ENCODE peak calls at places on chromosomes 1 and 21, in nine cellular contexts. F, D, K, L, P, C, W, E and H are unnamed samples.
A peak's percentile ranks its signal among the peaks of the same experiment; 100 is the strongest.

GRCh38 chr21:43712268-43712942 is 6.5 kb upstream of the PDXK start:
- DNase-seq in F (no peak), W (no peak), E (no peak), P (no peak), L (peak; percentile 84), C (no peak), K (peak; percentile 32), D (no peak), H (no peak)

GRCh38 chr1:173175514-173176146 is 31.5 kb downstream of the TNFSF4 start:
- DNase-seq in C (no peak), E (no peak), P (no peak), L (no peak), F (no peak), D (peak; percentile 25), W (peak; percentile 17), K (peak; percentile 70), H (no peak)

GRCh38 chr1:14803002-14803789 is 204.7 kb downstream of the KAZN start:
- DNase-seq in D (no peak), C (no peak), L (no peak), P (no peak), W (no peak), F (no peak), K (no peak), E (no peak), H (no peak)

GRCh38 chr1:2231667-2232254 is 3.6 kb downstream of the SKI start:
- DNase-seq in L (peak; percentile 76), K (peak; percentile 81), W (peak; percentile 84), D (peak; percentile 90), P (peak; percentile 96), E (peak; percentile 85), C (peak; percentile 75), F (peak; percentile 91), H (peak; percentile 71)

GRCh38 chr1:12561121-12561520 is 56.9 kb downstream of the DHRS3 start:
- DNase-seq in E (no peak), W (no peak), C (no peak), D (no peak), L (no peak), F (no peak), K (no peak), P (no peak), H (no peak)

GRCh38 chr1:247452447-247453039 is 5.4 kb downstream of the OR2B11 start:
- DNase-seq in W (no peak), E (no peak), L (no peak), C (peak; percentile 13), P (no peak), F (no peak), D (no peak), K (no peak), H (no peak)

GRCh38 chr1:904271-904950 is 19.3 kb upstream of the SAMD11 start:
- DNase-seq in L (peak; percentile 87), W (peak; percentile 85), E (peak; percentile 86), K (peak; percentile 69), F (peak; percentile 82), P (peak; percentile 55), D (peak; percentile 92), C (peak; percentile 87), H (peak; percentile 84)

GRCh38 chr21:38982096-38982495 is 176.4 kb downstream of the ETS2 start:
- DNase-seq in E (no peak), W (no peak), L (no peak), C (peak; percentile 82), P (no peak), D (peak; percentile 56), K (no peak), F (no peak), H (no peak)

GRCh38 chr1:23202263-23202749 is 15.0 kb downstream of the HTR1D start:
- DNase-seq in C (no peak), E (no peak), K (peak; percentile 73), L (no peak), F (no peak), W (no peak), D (peak; percentile 48), P (no peak), H (no peak)

DNA sequence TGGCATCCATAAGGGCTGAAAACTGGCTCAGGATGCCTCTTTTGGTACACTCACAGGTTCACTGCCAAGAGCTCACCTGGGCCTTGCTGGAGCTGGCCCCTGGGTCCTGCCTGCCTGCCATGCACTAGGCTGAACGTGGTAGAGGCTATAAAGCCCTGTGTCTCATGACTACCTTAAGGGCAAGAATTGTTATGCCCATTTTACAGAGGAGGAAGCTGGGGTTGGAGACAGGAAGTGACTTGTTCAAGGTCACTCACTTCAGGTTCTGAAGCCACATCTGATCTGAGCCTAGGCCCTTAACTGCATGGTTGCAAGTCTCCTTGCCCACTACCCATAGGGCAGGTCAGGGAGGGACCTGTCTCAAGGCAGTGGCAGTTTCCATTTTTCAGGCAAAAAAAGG is 7.9 kb downstream of the STK40 start:
- DNase-seq in P (no peak), K (no peak), L (no peak), W (no peak), F (no peak), E (no peak), D (no peak), C (no peak), H (peak; percentile 62)
- H3K27ac ChIP-seq in P (peak overlapping the region; percentile 90), K (no peak overlapping the region), L (peak overlapping the region; percentile 14), W (peak overlapping the region; percentile 97), F (peak overlapping the region; percentile 41), E (peak overlapping the region; percentile 20), D (no peak overlapping the region), C (no peak overlapping the region), H (peak overlapping the region; percentile 55)

GRCh38 chr21:15063081-15063820 is 1.5 kb downstream of the NRIP1 start:
- DNase-seq in E (no peak), W (peak; percentile 34), C (peak; percentile 40), L (no peak), F (peak; percentile 33), P (no peak), K (peak; percentile 18), D (peak; percentile 40), H (no peak)
- H3K4me1 ChIP-seq in E (peaks cover 34% of the 10 kb centered on the region), W (peaks cover 32% of the 10 kb centered on the region), C (peaks cover 44% of the 10 kb centered on the region), L (peaks cover 22% of the 10 kb centered on the region), F (peaks cover 39% of the 10 kb centered on the region), P (peaks cover 36% of the 10 kb centered on the region), K (no peaks in the 10 kb centered on the region), D (peaks cover 32% of the 10 kb centered on the region), H (peaks cover 27% of the 10 kb centered on the region)

GRCh38 chr1:244598611-244599010 is 54.3 kb upstream of the DESI2 start:
- DNase-seq in C (no peak), F (no peak), K (peak; percentile 15), E (no peak), P (no peak), W (no peak), L (no peak), D (no peak), H (no peak)

GRCh38 chr1:244601336-244601735 is 51.6 kb upstream of the DESI2 start:
- DNase-seq in E (no peak), W (no peak), P (no peak), F (no peak), K (no peak), C (no peak), D (no peak), L (no peak), H (no peak)

GRCh38 chr1:244605835-244606234 is 47.1 kb upstream of the DESI2 start:
- DNase-seq in C (no peak), D (no peak), E (no peak), P (no peak), W (no peak), L (no peak), K (no peak), F (no peak), H (no peak)

GRCh38 chr1:244599937-244600350 is 53.0 kb upstream of the DESI2 start:
- DNase-seq in F (peak; percentile 72), W (no peak), P (peak; percentile 35), E (peak; percentile 70), L (peak; percentile 37), D (peak; percentile 94), K (peak; percentile 98), C (no peak), H (peak; percentile 89)

DNA sequence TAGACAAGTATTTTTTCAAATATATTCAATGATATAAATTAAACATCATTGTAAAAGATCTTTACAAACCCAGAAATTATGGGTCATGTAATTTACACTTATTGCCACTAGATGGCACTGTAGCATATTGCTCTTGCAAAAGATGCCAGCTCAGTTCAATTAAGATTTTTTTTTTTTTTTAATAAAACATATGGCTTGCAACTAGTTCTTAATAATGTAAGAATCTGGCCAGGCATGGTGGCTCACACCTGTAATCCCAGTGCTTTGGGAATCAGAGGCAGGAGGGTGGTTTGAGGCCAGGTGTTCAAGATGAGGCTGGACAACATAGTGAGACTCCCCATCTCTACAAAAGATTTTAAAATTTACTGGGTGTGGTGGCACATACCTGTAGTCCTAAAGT is 49.4 kb upstream of the DESI2 start:
- DNase-seq in P (no peak), L (no peak), D (peak; percentile 56), C (peak; percentile 39), K (peak; percentile 58), E (no peak), W (no peak), F (no peak), H (no peak)
- H3K27ac ChIP-seq in P (no peak overlapping the region), L (no peak overlapping the region), D (no peak overlapping the region), C (no peak overlapping the region), K (no peak overlapping the region), E (no peak overlapping the region), W (no peak overlapping the region), F (no peak overlapping the region), H (no peak overlapping the region)

GRCh38 chr1:116496898-116497297 is 73.9 kb downstream of the CD58 start:
- DNase-seq in F (no peak), D (no peak), C (no peak), E (no peak), P (no peak), K (no peak), W (no peak), L (no peak), H (no peak)
- H3K4me1 ChIP-seq in F (peaks cover 10% of the 10 kb centered on the region), D (peaks cover 20% of the 10 kb centered on the region), C (peaks cover 22% of the 10 kb centered on the region), E (peaks cover 9% of the 10 kb centered on the region), P (no peaks in the 10 kb centered on the region), K (peaks cover 15% of the 10 kb centered on the region), W (peaks cover 11% of the 10 kb centered on the region), L (peaks cover 18% of the 10 kb centered on the region), H (peaks cover 5% of the 10 kb centered on the region)

DNA sequence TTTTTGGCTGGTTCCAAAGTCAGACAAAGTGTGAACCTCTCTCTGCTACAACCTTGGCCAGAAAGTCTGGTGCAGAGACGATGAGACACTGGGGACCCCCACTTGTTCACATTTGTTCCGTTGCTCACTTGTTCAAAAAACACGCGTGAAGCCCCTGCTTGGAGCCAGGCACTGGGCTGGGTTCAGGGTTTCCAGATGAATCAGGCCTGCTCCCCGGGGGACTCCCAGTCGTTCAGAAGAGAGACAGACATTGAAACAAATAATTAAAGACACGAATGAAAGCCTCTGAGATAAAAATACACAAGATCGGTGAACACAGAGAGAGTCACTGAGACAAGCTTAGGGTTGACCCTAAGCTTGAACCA is 101.5 kb upstream of the RUNX3 start:
- DNase-seq in L (no peak), F (peak; percentile 82), E (peak; percentile 82), D (no peak), W (no peak), K (no peak), P (no peak), C (no peak), H (no peak)
- H3K27ac ChIP-seq in L (no peak overlapping the region), F (peak overlapping the region; percentile 79), E (peak overlapping the region; percentile 14), D (no peak overlapping the region), W (no peak overlapping the region), K (no peak overlapping the region), P (no peak overlapping the region), C (no peak overlapping the region), H (peak overlapping the region; percentile 86)